ENCODE peak calls at places on chromosomes 12 and 14, in four cellular contexts. V, Q, U and T are unnamed samples. For H3K4me1, the result is how much of the 10 kb centered on the place peaks cover.

GRCh38 chr12:92030618-92031017 is 115.0 kb downstream of the BTG1 start:
- DNase-seq in U (peak), Q (peak), V (no peak), T (no peak)

GRCh38 chr14:103537175-103537990 is 8.4 kb downstream of the TRMT61A start:
- DNase-seq in U (no peak), V (no peak), Q (no peak), T (no peak)

GRCh38 chr12:132773077-132774020 is 11.7 kb upstream of the ANKLE2 start:
- DNase-seq in U (no peak), Q (no peak), V (no peak), T (no peak)

GRCh38 chr14:24434676-24435075 is 4.9 kb downstream of the KHNYN start:
- DNase-seq in V (no peak), U (no peak), Q (no peak), T (no peak)

GRCh38 chr14:93976477-93977057 is at the start of gene ASB2:
- DNase-seq in V (no peak), Q (peak), U (no peak), T (no peak)

GRCh38 chr12:67062193-67062592 is 207.0 kb upstream of the CAND1 start:
- DNase-seq in Q (no peak), V (peak), U (no peak), T (no peak)

GRCh38 chr12:13790317-13790716 is 191.1 kb downstream of the GRIN2B start:
- DNase-seq in Q (no peak), V (no peak), U (no peak), T (no peak)

GRCh38 chr12:54370218-54370730 is 6.0 kb upstream of the GPR84 start:
- DNase-seq in U (peak), V (peak), Q (peak), T (no peak)

GRCh38 chr14:23447634-23448353 is 12.3 kb upstream of the MYH7 start:
- DNase-seq in V (no peak), U (peak), Q (no peak), T (peak)

GRCh38 chr12:42039146-42039545 is 105.5 kb downstream of the GXYLT1 start:
- DNase-seq in V (no peak), Q (no peak), U (no peak), T (no peak)

GRCh38 chr12:95623554-95624170 is 72.4 kb upstream of the USP44 start:
- DNase-seq in Q (peak), V (peak), U (peak), T (peak)

GRCh38 chr14:105193916-105194782 is 13.0 kb upstream of the NUDT14 start:
- DNase-seq in U (no peak), V (no peak), Q (no peak), T (no peak)

GRCh38 chr12:21946983-21947382 is 5.8 kb upstream of the ABCC9 start:
- DNase-seq in V (no peak), U (no peak), Q (no peak), T (no peak)

GRCh38 chr12:55724226-55724939 is 4.2 kb downstream of the RDH5 start:
- DNase-seq in V (peak), Q (no peak), U (peak), T (peak)

GRCh38 chr12:92943482-92944250 is 14.6 kb upstream of the EEA1 start:
- DNase-seq in U (no peak), Q (no peak), V (peak), T (no peak)

GRCh38 chr14:35331605-35332516 is 39.7 kb downstream of the PSMA6 start:
- DNase-seq in Q (no peak), U (peak), V (peak), T (peak)

GRCh38 chr14:85688024-85688423 is 158.1 kb downstream of the FLRT2 start:
- DNase-seq in Q (no peak), U (no peak), V (no peak), T (no peak)

GRCh38 chr12:128402481-128402880 is 135.5 kb downstream of the TMEM132C start:
- DNase-seq in Q (no peak), V (no peak), U (peak), T (no peak)

GRCh38 chr14:48584031-48584430 is 908.6 kb upstream of the MDGA2 start:
- DNase-seq in V (no peak), U (no peak), Q (no peak), T (no peak)

GRCh38 chr12:128802756-128803155 is 21.0 kb downstream of the SLC15A4 start:
- DNase-seq in Q (no peak), U (no peak), V (no peak), T (no peak)

GRCh38 chr12:43852744-43853143 is 16.9 kb downstream of the TMEM117 start:
- DNase-seq in U (no peak), Q (no peak), V (no peak), T (no peak)

GRCh38 chr14:54423991-54424390 is 17.2 kb downstream of the CNIH1 start:
- DNase-seq in V (no peak), U (no peak), Q (no peak), T (no peak)

GRCh38 chr14:20679907-20680306 is 4.5 kb upstream of the RNASE4 start:
- DNase-seq in U (peak), V (peak), Q (peak), T (peak)

GRCh38 chr14:94574336-94574735 is 6.9 kb upstream of the SERPINA5 start:
- DNase-seq in V (no peak), Q (no peak), U (peak), T (no peak)

GRCh38 chr12:15863258-15863835 is 18.8 kb upstream of the STRAP start:
- DNase-seq in U (no peak), Q (no peak), V (peak), T (no peak)

GRCh38 chr12:57889541-57889989 is 43.0 kb upstream of the CTDSP2 start:
- DNase-seq in Q (peak), V (no peak), U (peak), T (no peak)

GRCh38 chr12:46702581-46703344 is 123.0 kb downstream of the SLC38A4 start:
- DNase-seq in V (peak), Q (peak), U (no peak), T (no peak)

GRCh38 chr12:107912421-107913004 is 138.0 kb downstream of the ASCL4 start:
- DNase-seq in U (peak), V (peak), Q (no peak), T (peak)

GRCh38 chr14:61891810-61892209 is 129.6 kb downstream of the SNAPC1 start:
- DNase-seq in U (no peak), Q (no peak), V (no peak), T (no peak)

GRCh38 chr14:23306412-23307145 is at the start of gene BCL2L2:
- DNase-seq in Q (peak), U (peak), V (peak), T (peak)

GRCh38 chr14:101233861-101234587 is 327.3 kb upstream of the DIO3 start:
- DNase-seq in U (no peak), V (no peak), Q (no peak), T (peak)

DNA sequence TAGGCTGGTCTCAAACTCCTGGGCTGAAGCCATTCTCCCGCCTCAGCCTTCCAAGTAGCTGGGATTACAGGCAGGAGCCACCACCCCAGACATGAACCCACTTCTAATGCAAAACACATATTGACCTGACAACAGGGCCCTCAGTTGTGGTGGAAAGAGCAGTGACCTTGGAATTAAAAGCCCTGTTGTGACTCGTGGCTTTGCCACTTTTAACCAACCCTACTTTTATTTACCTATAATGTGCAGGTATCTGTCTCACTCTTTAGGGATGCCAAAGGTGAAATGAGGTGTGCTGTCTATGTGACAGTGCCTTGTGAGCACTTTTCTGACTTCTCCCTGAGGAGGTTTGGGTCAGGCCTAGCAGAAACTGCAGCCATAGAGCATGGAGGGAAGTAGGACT is 132.8 kb upstream of the DNM1L start:
- DNase-seq in V (no peak), U (no peak), Q (no peak), T (no peak)
- H3K4me1 ChIP-seq in V (under half), U (half or more), Q (under half), T (under half)

GRCh38 chr12:89706551-89707348 is 1.9 kb downstream of the ATP2B1 start:
- DNase-seq in Q (peak), U (no peak), V (no peak), T (no peak)

GRCh38 chr12:89701606-89702206 is 6.9 kb downstream of the ATP2B1 start:
- DNase-seq in U (no peak), V (no peak), Q (no peak), T (no peak)

GRCh38 chr12:89704457-89704856 is 4.2 kb downstream of the ATP2B1 start:
- DNase-seq in V (no peak), Q (no peak), U (no peak), T (no peak)

GRCh38 chr12:89702503-89702902 is 6.1 kb downstream of the ATP2B1 start:
- DNase-seq in U (no peak), V (no peak), Q (no peak), T (no peak)

DNA sequence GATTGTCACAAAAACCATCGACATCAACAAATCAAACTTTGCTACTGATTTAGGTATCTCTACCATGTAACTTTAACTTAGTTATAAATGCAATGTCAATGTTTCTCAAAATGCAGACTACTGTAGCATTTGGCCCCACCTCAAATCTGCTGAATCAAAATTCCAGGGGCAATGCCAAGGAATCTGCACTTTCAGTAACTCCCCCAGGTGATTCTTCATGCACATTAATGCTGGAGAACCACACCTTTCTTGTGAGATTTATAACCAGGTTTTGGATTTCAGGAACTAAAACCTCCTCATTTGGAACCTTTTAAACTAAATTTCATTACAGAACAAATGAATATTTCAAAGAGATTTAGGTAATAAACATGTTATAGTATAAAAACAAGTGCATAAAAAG is 4.9 kb downstream of the ATP2B1 start:
- DNase-seq in U (no peak), V (no peak), Q (no peak), T (no peak)
- H3K4me1 ChIP-seq in U (under half), V (under half), Q (under half), T (under half)

DNA sequence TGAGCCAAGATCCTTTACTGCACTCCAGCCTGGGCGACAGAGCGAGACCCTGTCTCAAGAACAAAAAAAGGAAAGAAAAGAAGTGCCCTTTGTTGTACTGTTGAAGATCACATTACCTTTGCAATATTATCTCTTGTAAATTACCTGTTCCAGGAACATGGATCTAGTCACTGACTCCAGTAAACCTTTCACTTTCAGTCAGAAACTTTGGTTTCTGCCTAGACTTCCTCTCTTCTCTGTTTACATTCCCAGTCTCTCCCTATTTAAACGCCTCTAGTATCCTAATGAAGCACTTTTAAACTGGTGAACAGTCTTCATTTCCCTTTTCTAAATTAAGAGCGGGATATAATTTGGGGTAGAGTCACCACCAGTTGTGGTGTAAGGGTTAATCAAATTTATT is 12.8 kb downstream of the CHPT1 start:
- DNase-seq in V (no peak), U (no peak), Q (no peak), T (no peak)
- H3K4me1 ChIP-seq in V (under half), U (under half), Q (under half), T (under half)

DNA sequence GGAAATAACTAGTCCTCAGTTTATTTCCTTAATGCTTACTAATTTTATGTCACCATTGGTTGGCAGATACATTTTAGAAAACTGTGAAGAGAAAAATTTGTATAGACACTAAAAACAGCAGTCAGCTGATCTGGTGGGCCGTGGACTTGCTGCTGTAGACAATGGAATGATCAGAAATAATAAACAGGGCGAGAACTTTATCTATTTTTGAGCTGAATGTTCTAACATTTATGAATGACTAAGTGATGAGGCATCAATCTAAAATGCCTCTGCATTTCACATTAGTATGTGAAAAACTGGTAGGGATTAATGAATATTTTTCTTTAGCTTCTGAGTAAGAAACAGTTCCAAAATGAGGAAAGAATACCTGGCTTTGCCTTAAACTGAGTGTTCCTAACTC is 24.8 kb upstream of the PKP2 start:
- DNase-seq in V (peak), Q (no peak), U (no peak), T (no peak)
- H3K4me1 ChIP-seq in V (under half), Q (under half), U (under half), T (under half)

GRCh38 chr14:91327201-91327600 is 82.7 kb upstream of the GPR68 start:
- DNase-seq in V (no peak), Q (no peak), U (no peak), T (no peak)

GRCh38 chr14:91327661-91328312 is 83.3 kb upstream of the GPR68 start:
- DNase-seq in U (no peak), V (no peak), Q (no peak), T (no peak)

GRCh38 chr14:91325211-91325610 is 80.7 kb upstream of the GPR68 start:
- DNase-seq in V (no peak), U (no peak), Q (no peak), T (no peak)

GRCh38 chr14:91324606-91324950 is 80.1 kb upstream of the GPR68 start:
- DNase-seq in Q (no peak), V (no peak), U (no peak), T (no peak)

GRCh38 chr14:91326514-91326832 is 82.0 kb upstream of the GPR68 start:
- DNase-seq in V (no peak), U (no peak), Q (no peak), T (no peak)
- H3K4me1 ChIP-seq in V (under half), U (under half), Q (under half), T (under half)

GRCh38 chr14:37083599-37083998 is 88.8 kb downstream of the SLC25A21 start:
- DNase-seq in V (no peak), U (no peak), Q (no peak), T (no peak)

GRCh38 chr14:37081856-37082255 is 90.5 kb downstream of the SLC25A21 start:
- DNase-seq in V (no peak), Q (no peak), U (no peak), T (no peak)

GRCh38 chr14:37082431-37082830 is 90.0 kb downstream of the SLC25A21 start:
- DNase-seq in V (no peak), Q (no peak), U (no peak), T (no peak)

GRCh38 chr14:37081220-37081619 is 91.2 kb downstream of the SLC25A21 start:
- DNase-seq in Q (no peak), V (peak), U (no peak), T (no peak)

GRCh38 chr14:37078131-37078530 is 94.3 kb downstream of the SLC25A21 start:
- DNase-seq in U (no peak), Q (no peak), V (no peak), T (no peak)
- H3K4me1 ChIP-seq in U (under half), Q (under half), V (under half), T (under half)

GRCh38 chr12:26273811-26274210 is 78.4 kb downstream of the SSPN start:
- DNase-seq in U (no peak), V (no peak), Q (no peak), T (no peak)
- H3K4me1 ChIP-seq in U (under half), V (under half), Q (under half), T (under half)

GRCh38 chr12:105225505-105225904 is 10.5 kb downstream of the APPL2 start:
- DNase-seq in U (no peak), Q (no peak), V (no peak), T (no peak)
- H3K4me1 ChIP-seq in U (under half), Q (under half), V (under half), T (under half)